ENCODE peak calls at places on chromosomes 16 and 17, in nine cellular contexts. S, E, T, Y, Q, N, A, M and O are unnamed samples.

GRCh38 chr17:65365209-65365608 is 196.2 kb downstream of the AXIN2 start:
- DNase-seq in S (no peak), E (no peak), T (no peak), Y (no peak), Q (no peak), N (no peak), A (no peak), M (no peak), O (no peak)

GRCh38 chr17:81869221-81870154 is 1.6 kb downstream of the ARHGDIA start:
- DNase-seq in S (peak; percentile 42), E (no peak), T (no peak), Y (no peak), Q (peak; percentile 76), N (peak; percentile 73), A (no peak), M (no peak), O (no peak)

GRCh38 chr16:68490829-68491575 is 42.7 kb upstream of the SMPD3 start:
- DNase-seq in S (peak; percentile 80), E (no peak), T (peak; percentile 61), Y (no peak), Q (no peak), N (no peak), A (peak; percentile 76), M (peak; percentile 79), O (no peak)

GRCh38 chr17:83187782-83188311 is 108.4 kb downstream of the METRNL start:
- DNase-seq in S (no peak), E (no peak), T (no peak), Y (no peak), Q (no peak), N (no peak), A (no peak), M (no peak), O (no peak)

GRCh38 chr17:7862692-7863437 is 5.1 kb downstream of the CYB5D1 start:
- DNase-seq in S (peak; percentile 31), E (peak; percentile 55), T (peak; percentile 54), Y (no peak), Q (peak; percentile 30), N (no peak), A (peak; percentile 45), M (peak; percentile 72), O (no peak)

GRCh38 chr16:22035094-22035675 is 27.3 kb downstream of the MOSMO start:
- DNase-seq in S (no peak), E (no peak), T (no peak), Y (no peak), Q (no peak), N (no peak), A (no peak), M (no peak), O (no peak)

GRCh38 chr16:75402821-75403475 is 30.4 kb downstream of the CFDP1 start:
- DNase-seq in S (no peak), E (no peak), T (peak; percentile 60), Y (no peak), Q (peak; percentile 21), N (no peak), A (no peak), M (no peak), O (no peak)

GRCh38 chr17:51298508-51299371 is 38.4 kb downstream of the UTP18 start:
- DNase-seq in S (no peak), E (no peak), T (peak; percentile 54), Y (no peak), Q (peak; percentile 55), N (no peak), A (no peak), M (no peak), O (no peak)

GRCh38 chr17:10357768-10358167 is 15.0 kb downstream of the MYH13 start:
- DNase-seq in S (no peak), E (no peak), T (no peak), Y (no peak), Q (peak; percentile 57), N (no peak), A (no peak), M (no peak), O (no peak)

GRCh38 chr16:71723537-71724319 is 773 bp downstream of the PHLPP2 start:
- DNase-seq in S (peak; percentile 85), E (peak; percentile 78), T (peak; percentile 49), Y (peak; percentile 74), Q (peak; percentile 94), N (peak; percentile 74), A (peak; percentile 49), M (peak; percentile 70), O (no peak)

GRCh38 chr16:58938856-58939255 is 204.7 kb upstream of the GOT2 start:
- DNase-seq in S (no peak), E (no peak), T (no peak), Y (no peak), Q (no peak), N (no peak), A (no peak), M (no peak), O (no peak)

GRCh38 chr17:65092262-65092661 is 35.7 kb upstream of the GNA13 start:
- DNase-seq in S (no peak), E (no peak), T (peak; percentile 43), Y (no peak), Q (no peak), N (no peak), A (no peak), M (no peak), O (no peak)

GRCh38 chr16:11139624-11140375 is 116.2 kb downstream of the SOCS1 start:
- DNase-seq in S (no peak), E (no peak), T (no peak), Y (no peak), Q (no peak), N (no peak), A (no peak), M (no peak), O (no peak)

GRCh38 chr17:73546770-73547345 is 97.4 kb downstream of the SDK2 start:
- DNase-seq in S (peak; percentile 70), E (peak; percentile 84), T (no peak), Y (peak; percentile 16), Q (peak; percentile 66), N (no peak), A (peak; percentile 41), M (peak; percentile 31), O (peak; percentile 22)

GRCh38 chr16:64468515-64469090 is 653.3 kb downstream of the CDH11 start:
- DNase-seq in S (no peak), E (no peak), T (no peak), Y (no peak), Q (no peak), N (no peak), A (no peak), M (no peak), O (no peak)

GRCh38 chr17:41540921-41541625 is 13.0 kb upstream of the KRT19 start:
- DNase-seq in S (no peak), E (no peak), T (peak; percentile 32), Y (no peak), Q (peak; percentile 52), N (no peak), A (no peak), M (no peak), O (no peak)

GRCh38 chr16:79036541-79036940 is 564.0 kb downstream of the MAF start:
- DNase-seq in S (no peak), E (no peak), T (no peak), Y (no peak), Q (no peak), N (no peak), A (no peak), M (no peak), O (no peak)

GRCh38 chr17:46977348-46977747 is 1.7 kb downstream of the RPRML start:
- DNase-seq in S (peak; percentile 19), E (no peak), T (peak; percentile 18), Y (no peak), Q (peak; percentile 43), N (no peak), A (no peak), M (no peak), O (no peak)

DNA sequence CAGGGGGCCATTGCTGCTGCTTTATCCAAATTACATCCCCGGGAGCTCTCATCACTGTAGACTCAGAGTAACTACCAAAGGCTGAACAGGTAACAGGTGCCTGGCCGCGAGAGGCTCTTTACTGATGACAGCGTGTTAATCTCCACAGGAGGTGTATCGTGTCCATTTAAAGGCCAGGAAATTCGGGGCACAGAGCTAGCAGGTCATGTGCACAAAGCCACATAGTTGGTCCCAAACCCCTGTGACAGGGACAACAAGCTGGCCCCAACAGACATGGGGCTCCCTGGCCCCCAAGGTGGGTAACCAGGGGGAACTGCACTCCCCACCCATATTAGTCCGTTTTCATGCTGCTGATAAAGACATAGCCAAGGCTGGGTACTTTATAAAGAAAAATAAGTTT is 55.3 kb upstream of the RBFOX3 start:
- DNase-seq in S (no peak), E (no peak), T (no peak), Y (no peak), Q (no peak), N (peak; percentile 43), A (no peak), M (no peak), O (no peak)
- H3K27me3 ChIP-seq in S (no peaks in the 10 kb centered on the region), E (no peaks in the 10 kb centered on the region), T (peaks cover 13% of the 10 kb centered on the region), Y (peaks cover 54% of the 10 kb centered on the region), Q (peaks cover 35% of the 10 kb centered on the region), N (peaks cover 18% of the 10 kb centered on the region), A (no peaks in the 10 kb centered on the region), M (peaks cover 3% of the 10 kb centered on the region), O (no peaks in the 10 kb centered on the region)

GRCh38 chr17:78781339-78782304 is at the start of gene CYTH1:
- DNase-seq in S (peak; percentile 59), E (peak; percentile 55), T (no peak), Y (peak; percentile 56), Q (no peak), N (peak; percentile 85), A (no peak), M (no peak), O (no peak)
- TF ChIP-seq POLR2A in S (no peak), E (peak; percentile 30), T (peak; percentile 63), Y (peak; percentile 90), Q (no peak), N (peak; percentile 59), A (no peak), M (peak; percentile 58), O (no peak)

GRCh38 chr17:44326867-44327444 is 2.3 kb upstream of the SLC25A39 start:
- DNase-seq in S (peak; percentile 98), E (peak; percentile 96), T (peak; percentile 97), Y (peak; percentile 98), Q (peak; percentile 93), N (peak; percentile 98), A (peak; percentile 96), M (peak; percentile 98), O (peak; percentile 77)
- H3K4me3 ChIP-seq in S (peak overlapping the region; percentile 97), E (peak overlapping the region; percentile 92), T (no peak overlapping the region), Y (peak overlapping the region; percentile 29), Q (no peak overlapping the region), N (peak overlapping the region; percentile 98), A (peak overlapping the region; percentile 93), M (peak overlapping the region; percentile 99), O (peak overlapping the region; percentile 90)

GRCh38 chr17:49231563-49231894 is 942 bp upstream of the PHOSPHO1 start:
- DNase-seq in S (no peak), E (no peak), T (no peak), Y (no peak), Q (no peak), N (no peak), A (no peak), M (no peak), O (no peak)

GRCh38 chr17:49229076-49229804 is 1.3 kb downstream of the PHOSPHO1 start:
- DNase-seq in S (no peak), E (no peak), T (no peak), Y (no peak), Q (no peak), N (no peak), A (no peak), M (no peak), O (no peak)

GRCh38 chr17:49230636-49231562 is at the start of gene PHOSPHO1:
- DNase-seq in S (peak; percentile 86), E (peak; percentile 87), T (peak; percentile 76), Y (peak; percentile 73), Q (peak; percentile 95), N (peak; percentile 84), A (peak; percentile 66), M (peak; percentile 84), O (no peak)

GRCh38 chr17:49227436-49228261 is 2.9 kb downstream of the PHOSPHO1 start:
- DNase-seq in S (peak; percentile 85), E (peak; percentile 81), T (peak; percentile 59), Y (peak; percentile 64), Q (peak; percentile 82), N (peak; percentile 85), A (peak; percentile 46), M (peak; percentile 61), O (no peak)

GRCh38 chr17:49229805-49230600 is 584 bp downstream of the PHOSPHO1 start:
- DNase-seq in S (no peak), E (no peak), T (no peak), Y (no peak), Q (no peak), N (no peak), A (no peak), M (no peak), O (no peak)
- H3K27me3 ChIP-seq in S (peaks cover 37% of the 10 kb centered on the region), E (no peaks in the 10 kb centered on the region), T (peaks cover 28% of the 10 kb centered on the region), Y (peaks cover 1% of the 10 kb centered on the region), Q (peaks cover 36% of the 10 kb centered on the region), N (peaks cover 48% of the 10 kb centered on the region), A (no peaks in the 10 kb centered on the region), M (no peaks in the 10 kb centered on the region), O (peaks cover 71% of the 10 kb centered on the region)